ENCODE peak calls at places on chromosome X, in eight cellular contexts. T, Z, W, S, V, Y, O and H are unnamed samples.

GRCh38 chrX:133250184-133251080 is 32.3 kb upstream of the TFDP3 start:
- DNase-seq in S (no peak), T (no peak), O (no peak), V (no peak), Z (no peak), Y (no peak), W (no peak), H (no peak)

GRCh38 chrX:48924270-48924669 is 5.4 kb upstream of the PIM2 start:
- DNase-seq in T (no peak), V (no peak), Z (no peak), W (no peak), Y (no peak), O (no peak), S (no peak), H (no peak)

GRCh38 chrX:6910218-6910617 is 237.3 kb upstream of the STS start:
- DNase-seq in Y (no peak), S (no peak), V (no peak), O (no peak), T (no peak), Z (no peak), W (no peak), H (no peak)

GRCh38 chrX:72041901-72042859 is 89.5 kb downstream of the RTL5 start:
- DNase-seq in O (no peak), V (no peak), Z (no peak), Y (no peak), S (no peak), T (no peak), W (no peak), H (no peak)

GRCh38 chrX:72498782-72499181 is 73.9 kb downstream of the HDAC8 start:
- DNase-seq in O (peak; percentile 4), V (no peak), Y (no peak), S (no peak), Z (no peak), W (no peak), T (no peak), H (peak; percentile 5)

GRCh38 chrX:138058931-138059330 is 493.0 kb downstream of the ZIC3 start:
- DNase-seq in T (no peak), O (no peak), Y (no peak), Z (no peak), S (no peak), V (no peak), W (no peak), H (no peak)

GRCh38 chrX:133970021-133970550 is 15.3 kb downstream of the GPC3 start:
- DNase-seq in T (no peak), O (no peak), S (no peak), V (no peak), Y (no peak), W (no peak), Z (no peak), H (no peak)

GRCh38 chrX:57817302-57817701 is 93.0 kb downstream of the ZXDA start:
- DNase-seq in T (no peak), O (no peak), S (no peak), V (no peak), W (no peak), Z (no peak), Y (no peak), H (no peak)

GRCh38 chrX:110966839-110967238 is 129.2 kb upstream of the PAK3 start:
- DNase-seq in W (no peak), O (no peak), Y (no peak), Z (no peak), V (no peak), S (no peak), T (no peak), H (no peak)

GRCh38 chrX:109535578-109535977 is 1.1 kb upstream of the NXT2 start:
- DNase-seq in T (no peak), S (no peak), Y (no peak), Z (no peak), V (no peak), W (no peak), O (no peak), H (no peak)

GRCh38 chrX:15269618-15270521 is at the start of gene ASB9:
- DNase-seq in V (no peak), S (peak; percentile 45), W (peak; percentile 10), Z (no peak), O (peak; percentile 17), Y (peak; percentile 81), T (no peak), H (peak; percentile 95)

GRCh38 chrX:5726246-5726645 is 502.4 kb downstream of the NLGN4X start:
- DNase-seq in T (no peak), O (no peak), Z (no peak), V (peak; percentile 4), W (no peak), S (peak; percentile 3), Y (no peak), H (peak; percentile 91)

GRCh38 chrX:110847334-110847733 is 51.7 kb upstream of the CHRDL1 start:
- DNase-seq in S (peak; percentile 12), W (peak; percentile 46), Y (peak; percentile 66), V (no peak), O (peak; percentile 19), Z (no peak), T (peak; percentile 36), H (peak; percentile 62)

GRCh38 chrX:119488749-119489148 is 20.5 kb downstream of the SLC25A5 start:
- DNase-seq in W (peak; percentile 41), Z (no peak), Y (peak; percentile 44), S (peak; percentile 53), T (peak; percentile 22), O (no peak), V (no peak), H (peak; percentile 40)

GRCh38 chrX:42680651-42681050 is 97.3 kb downstream of the PPP1R2C start:
- DNase-seq in S (peak; percentile 3), Y (no peak), O (no peak), Z (no peak), W (no peak), V (no peak), T (no peak), H (no peak)

GRCh38 chrX:153469811-153470410 is 465 bp downstream of the HAUS7 start:
- DNase-seq in O (no peak), Z (peak; percentile 66), S (peak; percentile 14), W (no peak), T (peak; percentile 44), Y (peak; percentile 31), V (no peak), H (peak; percentile 23)

GRCh38 chrX:82087699-82088098 is 885.8 kb downstream of the SH3BGRL start:
- DNase-seq in Z (no peak), V (no peak), Y (no peak), S (peak; percentile 6), T (no peak), O (no peak), W (no peak), H (peak; percentile 26)

GRCh38 chrX:55754861-55755294 is 37.3 kb downstream of the RRAGB start:
- DNase-seq in Z (no peak), O (no peak), S (no peak), W (no peak), V (no peak), T (no peak), Y (no peak), H (no peak)

GRCh38 chrX:136714626-136715599 is 65.8 kb downstream of the ARHGEF6 start:
- DNase-seq in W (no peak), Y (no peak), V (no peak), T (no peak), O (no peak), Z (no peak), S (no peak), H (no peak)

GRCh38 chrX:7263961-7264360 is 116.0 kb upstream of the PUDP start:
- DNase-seq in Z (no peak), S (no peak), W (no peak), V (no peak), O (no peak), T (no peak), Y (peak; percentile 22), H (no peak)

GRCh38 chrX:101749436-101749835 is 89.8 kb upstream of the ARMCX2 start:
- DNase-seq in T (no peak), S (no peak), Y (no peak), Z (no peak), O (no peak), V (no peak), W (peak; percentile 27), H (peak; percentile 4)

GRCh38 chrX:40247848-40248622 is 150.3 kb upstream of the BCOR start:
- DNase-seq in Y (no peak), T (peak; percentile 43), Z (no peak), V (no peak), S (no peak), O (no peak), W (no peak), H (no peak)

GRCh38 chrX:67636532-67636931 is 92.7 kb downstream of the AR start:
- DNase-seq in O (no peak), Z (no peak), S (no peak), W (no peak), T (no peak), Y (peak; percentile 48), V (no peak), H (peak; percentile 60)

GRCh38 chrX:114976321-114976720 is 41.1 kb downstream of the IL13RA2 start:
- DNase-seq in T (no peak), Y (peak; percentile 58), O (no peak), V (peak; percentile 13), W (no peak), Z (no peak), S (no peak), H (peak; percentile 3)

GRCh38 chrX:20061869-20062254 is 54.8 kb downstream of the MAP7D2 start:
- DNase-seq in V (no peak), S (no peak), Z (no peak), O (no peak), W (no peak), Y (peak; percentile 53), T (no peak), H (peak; percentile 65)